ENCODE peak calls at places on chromosomes 4 and X, in seven cellular contexts. K is tibial artery; S is psoas muscle; T is IMR-90; J is CD8-positive, alpha-beta memory T cell; H is Karpas-422; O is BJ. C is an unnamed sample.

GRCh38 chr4:15117270-15117946 is 115.1 kb downstream of the CPEB2 start:
- DNase-seq in K (no peak), S (no peak), T (no peak), J (no peak), H (no peak), O (no peak), C (no peak)

GRCh38 chrX:45230410-45230809 is 29.7 kb upstream of the DIPK2B start:
- DNase-seq in K (no peak), S (no peak), T (no peak), J (no peak), H (no peak), O (no peak), C (no peak)

GRCh38 chr4:6942238-6942800 is 32.7 kb downstream of the TBC1D14 start:
- DNase-seq in K (no peak), S (no peak), T (peak), J (peak), H (no peak), O (peak), C (peak)

GRCh38 chr4:156473175-156473574 is 498.4 kb downstream of the PDGFC start:
- DNase-seq in K (no peak), S (no peak), T (no peak), J (no peak), H (no peak), O (no peak), C (no peak)

GRCh38 chrX:29561417-29561816 is 653.9 kb upstream of the MAGEB2 start:
- DNase-seq in K (no peak), S (no peak), T (peak), J (no peak), H (no peak), O (no peak), C (no peak)

GRCh38 chrX:73668779-73669178 is 105.8 kb downstream of the CHIC1 start:
- DNase-seq in K (no peak), S (no peak), T (no peak), J (no peak), H (no peak), O (no peak), C (no peak)

GRCh38 chrX:63299596-63299995 is 51.5 kb downstream of the SPIN4 start:
- DNase-seq in K (no peak), S (no peak), T (no peak), J (no peak), H (no peak), O (no peak), C (no peak)

GRCh38 chr4:69800599-69800998 is 40.2 kb upstream of the SULT1B1 start:
- DNase-seq in K (no peak), S (no peak), T (no peak), J (no peak), H (no peak), O (no peak), C (peak)

GRCh38 chr4:157076578-157076947 is 613 bp downstream of the GLRB start:
- DNase-seq in K (no peak), S (no peak), T (no peak), J (no peak), H (no peak), O (no peak), C (no peak)

GRCh38 chr4:84585276-84585675 is 2.3 kb downstream of the CDS1 start:
- DNase-seq in K (no peak), S (no peak), T (no peak), J (no peak), H (no peak), O (no peak), C (no peak)

GRCh38 chr4:143358419-143358818 is 21.7 kb downstream of the GAB1 start:
- DNase-seq in K (no peak), S (no peak), T (no peak), J (no peak), H (no peak), O (no peak), C (no peak)
- H3K4me3 ChIP-seq in K (no peak), S (no peak), T (no peak), J (no peak), H (no peak), O (no peak), C (no peak)

GRCh38 chrX:77446840-77447239 is 349 bp upstream of the FGF16 start:
- DNase-seq in K (no peak), S (no peak), T (no peak), J (no peak), H (no peak), O (no peak), C (no peak)
- H3K4me3 ChIP-seq in K (peak), S (peak), T (no peak), J (peak), H (no peak), O (peak), C (peak)

GRCh38 chr4:25089058-25089763 is 58.5 kb upstream of the LGI2 start:
- DNase-seq in K (peak), S (no peak), T (no peak), J (no peak), H (no peak), O (no peak), C (no peak)

GRCh38 chr4:25092139-25092538 is 61.4 kb upstream of the LGI2 start:
- DNase-seq in K (no peak), S (no peak), T (no peak), J (no peak), H (no peak), O (no peak), C (no peak)

GRCh38 chr4:25085621-25086020 is 54.9 kb upstream of the LGI2 start:
- DNase-seq in K (peak), S (peak), T (no peak), J (no peak), H (no peak), O (no peak), C (no peak)

GRCh38 chr4:25090516-25090915 is 59.8 kb upstream of the LGI2 start:
- DNase-seq in K (no peak), S (no peak), T (peak), J (no peak), H (no peak), O (no peak), C (no peak)

DNA sequence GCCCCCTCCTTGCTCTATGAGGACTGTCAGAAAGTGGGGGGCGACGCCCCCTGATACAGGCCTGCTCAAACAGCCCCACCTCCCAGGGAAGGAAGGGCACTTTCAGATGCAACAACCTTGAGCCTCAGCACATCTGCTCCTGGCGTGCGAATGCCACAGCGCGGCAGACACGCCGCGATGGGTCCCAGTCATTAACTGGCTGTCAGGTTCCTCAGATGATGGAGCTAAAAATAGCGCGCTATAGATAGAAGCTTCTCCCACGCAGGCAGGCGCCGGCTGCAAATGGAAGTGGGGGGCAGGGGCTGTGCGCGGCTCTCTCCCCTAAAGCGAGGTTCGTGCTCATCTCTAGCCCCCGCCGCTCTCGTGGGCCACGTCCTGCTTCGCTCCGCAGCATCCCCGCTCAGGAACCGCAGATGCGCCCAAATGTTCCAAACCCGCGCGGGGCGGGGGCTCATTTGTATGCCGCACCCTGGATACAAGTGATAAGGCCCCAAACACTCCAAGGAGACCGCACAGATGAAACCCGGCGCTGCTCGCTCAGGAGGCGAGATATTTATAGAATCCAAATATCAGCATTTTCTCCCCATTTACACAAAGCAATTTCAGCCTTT is 57.7 kb upstream of the LGI2 start:
- DNase-seq in K (peak), S (no peak), T (peak), J (no peak), H (no peak), O (no peak), C (no peak)
- H3K4me3 ChIP-seq in K (peak), S (peak), T (no peak), J (no peak), H (no peak), O (peak), C (peak)

GRCh38 chr4:65665951-65666523 is 4.3 kb downstream of the EPHA5 start:
- DNase-seq in K (no peak), S (no peak), T (no peak), J (no peak), H (no peak), O (no peak), C (no peak)

GRCh38 chr4:65669008-65669971 is 999 bp downstream of the EPHA5 start:
- DNase-seq in K (peak), S (no peak), T (no peak), J (no peak), H (no peak), O (no peak), C (no peak)

GRCh38 chr4:65669981-65670330 is 333 bp downstream of the EPHA5 start:
- DNase-seq in K (no peak), S (no peak), T (no peak), J (no peak), H (no peak), O (no peak), C (no peak)

GRCh38 chr4:65670331-65671031 is at the start of gene EPHA5:
- DNase-seq in K (peak), S (peak), T (peak), J (no peak), H (no peak), O (no peak), C (peak)

GRCh38 chr4:65668201-65669007 is 1.9 kb downstream of the EPHA5 start:
- DNase-seq in K (peak), S (no peak), T (no peak), J (no peak), H (no peak), O (no peak), C (no peak)
- H3K4me3 ChIP-seq in K (peak), S (peak), T (peak), J (no peak), H (no peak), O (peak), C (peak)

GRCh38 chrX:4925911-4926310 is 1212.5 kb upstream of the PRKX start:
- DNase-seq in K (no peak), S (no peak), T (no peak), J (no peak), H (no peak), O (no peak), C (no peak)
- H3K4me3 ChIP-seq in K (no peak), S (no peak), T (no peak), J (no peak), H (no peak), O (no peak), C (no peak)

GRCh38 chrX:36957425-36958328 is 50.5 kb upstream of the FAM47C start:
- DNase-seq in K (no peak), S (no peak), T (no peak), J (no peak), H (no peak), O (no peak), C (no peak)
- H3K4me3 ChIP-seq in K (peak), S (peak), T (no peak), J (no peak), H (no peak), O (no peak), C (no peak)

DNA sequence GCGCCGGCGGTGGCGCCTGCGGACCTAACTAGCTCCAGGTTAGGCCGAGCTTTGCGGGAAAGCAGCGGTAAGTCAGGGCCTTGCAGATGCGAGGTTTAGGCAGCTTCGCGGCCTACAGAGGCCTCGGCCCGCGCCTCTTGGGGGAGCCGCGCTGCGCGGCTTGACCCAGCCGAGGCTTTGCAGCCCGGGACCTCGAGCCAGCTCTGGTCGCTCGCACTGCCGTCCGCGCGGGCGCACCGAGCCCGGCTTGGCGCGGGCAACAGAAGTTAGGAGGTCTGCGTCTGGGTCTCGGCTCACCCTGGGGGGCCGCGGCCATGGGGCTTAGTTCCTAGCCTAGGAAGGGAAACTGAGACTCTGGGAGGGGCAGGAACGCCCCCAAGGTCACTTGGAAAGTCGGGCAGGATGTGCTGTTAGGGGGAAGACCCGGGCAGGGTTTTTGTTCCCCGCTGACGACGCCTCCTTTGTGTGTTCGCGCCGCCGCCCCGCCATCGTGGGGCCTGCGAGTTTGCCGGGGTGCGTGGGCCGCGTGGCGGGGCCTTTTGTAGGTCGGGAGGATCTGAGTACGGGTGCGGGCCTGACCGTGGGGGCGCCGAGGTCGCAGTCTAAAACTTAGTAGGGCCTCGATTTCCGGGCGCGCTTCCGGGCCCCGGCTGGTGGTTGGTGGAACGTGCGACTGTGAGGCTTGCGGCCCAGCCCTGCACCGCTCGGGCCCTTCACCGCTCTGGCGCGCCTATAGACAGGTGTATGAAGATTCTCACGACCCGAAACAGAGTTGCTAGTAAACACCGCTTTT is 482 bp downstream of the RNF4 start:
- DNase-seq in K (no peak), S (peak), T (peak), J (peak), H (peak), O (no peak), C (peak)
- H3K4me3 ChIP-seq in K (peak), S (peak), T (peak), J (peak), H (peak), O (peak), C (peak)